ENCODE peak calls at places on chromosomes 12 and 14, in eight cellular contexts. K is thoracic aorta, Q is endothelial cell of umbilical vein, F is PC-3, U is pancreas, O is kidney epithelial cell, X is GM12878, H is H7. G is an unnamed sample. For H3K27me3, the result is how much of the 10 kb centered on the place peaks cover.

GRCh38 chr12:53123578-53124351 is 20.5 kb downstream of the SOAT2 start:
- DNase-seq in X (no peak), H (peak), K (no peak), U (no peak), O (no peak), Q (no peak), F (peak), G (no peak)

GRCh38 chr12:41365653-41366131 is 177.6 kb downstream of the PDZRN4 start:
- DNase-seq in U (no peak), H (no peak), F (no peak), X (no peak), O (peak), Q (peak), K (no peak), G (peak)

GRCh38 chr12:71591601-71592000 is 72.0 kb downstream of the ZFC3H1 start:
- DNase-seq in F (no peak), O (no peak), X (no peak), K (no peak), U (no peak), Q (no peak), H (peak), G (no peak)

GRCh38 chr12:89927226-89927698 is 218.6 kb upstream of the ATP2B1 start:
- DNase-seq in Q (no peak), O (no peak), F (no peak), K (no peak), X (peak), H (no peak), U (no peak), G (no peak)

GRCh38 chr12:116673713-116674112 is 64.2 kb downstream of the SPRING1 start:
- DNase-seq in O (no peak), X (no peak), Q (no peak), F (peak), U (no peak), K (no peak), H (no peak), G (peak)

GRCh38 chr12:115990241-115990640 is 287.3 kb downstream of the MED13L start:
- DNase-seq in F (no peak), H (no peak), U (no peak), X (no peak), O (no peak), K (no peak), Q (no peak), G (no peak)

GRCh38 chr12:2284321-2284813 is 231.6 kb downstream of the CACNA1C start:
- DNase-seq in K (no peak), Q (no peak), O (no peak), H (no peak), X (no peak), F (no peak), U (no peak), G (no peak)

GRCh38 chr12:89370850-89371249 is 18.5 kb upstream of the DUSP6 start:
- DNase-seq in H (no peak), K (no peak), Q (peak), O (peak), F (peak), U (no peak), X (no peak), G (peak)

GRCh38 chr12:48717252-48717695 is 767 bp upstream of the CCNT1 start:
- DNase-seq in F (no peak), X (peak), H (peak), Q (peak), U (no peak), K (no peak), O (no peak), G (no peak)

GRCh38 chr14:91395998-91396660 is 21.5 kb downstream of the CCDC88C start:
- DNase-seq in X (no peak), K (no peak), U (no peak), O (no peak), H (peak), F (no peak), Q (no peak), G (no peak)

GRCh38 chr12:3743803-3744202 is 9.1 kb downstream of the CRACR2A start:
- DNase-seq in Q (no peak), H (no peak), F (no peak), X (peak), O (no peak), K (no peak), U (no peak), G (no peak)

GRCh38 chr14:103748539-103748867 is 32.9 kb downstream of the ZFYVE21 start:
- DNase-seq in X (no peak), U (no peak), H (no peak), Q (no peak), O (no peak), K (no peak), F (no peak), G (no peak)

GRCh38 chr12:2083008-2083407 is 30.2 kb downstream of the CACNA1C start:
- DNase-seq in H (no peak), U (no peak), O (no peak), X (no peak), Q (no peak), F (no peak), K (no peak), G (no peak)

GRCh38 chr12:2064078-2064507 is 11.3 kb downstream of the CACNA1C start:
- DNase-seq in F (no peak), O (no peak), X (peak), K (no peak), H (no peak), U (no peak), Q (no peak), G (no peak)

GRCh38 chr12:79547735-79548347 is 142.9 kb downstream of the PAWR start:
- DNase-seq in X (peak), O (no peak), F (peak), Q (peak), K (no peak), U (peak), H (no peak), G (peak)

GRCh38 chr14:32252030-32252670 is 49.1 kb upstream of the RNU6-8 start:
- DNase-seq in K (peak), F (peak), H (peak), Q (peak), U (peak), O (peak), X (peak), G (peak)

GRCh38 chr12:4526923-4527546 is 11.7 kb upstream of the RAD51AP1 start:
- DNase-seq in O (no peak), H (no peak), Q (peak), F (peak), X (no peak), U (no peak), K (no peak), G (no peak)

GRCh38 chr12:3377056-3377455 is 113.9 kb upstream of the PRMT8 start:
- DNase-seq in O (no peak), Q (no peak), U (no peak), X (no peak), F (no peak), H (no peak), K (no peak), G (no peak)

GRCh38 chr14:70653662-70654061 is 11.9 kb downstream of the TTC9 start:
- DNase-seq in X (no peak), F (no peak), O (no peak), H (no peak), Q (no peak), K (no peak), U (no peak), G (no peak)

GRCh38 chr12:67270622-67271021 is 1.5 kb downstream of the CAND1 start:
- DNase-seq in X (no peak), Q (no peak), U (no peak), K (no peak), H (no peak), F (no peak), O (no peak), G (no peak)

GRCh38 chr14:105387530-105387922 is 10.8 kb upstream of the TEX22 start:
- DNase-seq in F (no peak), X (no peak), U (no peak), Q (no peak), O (no peak), H (no peak), K (no peak), G (no peak)

GRCh38 chr12:47820631-47821345 is 1.1 kb upstream of the HDAC7 start:
- DNase-seq in X (no peak), H (peak), O (peak), U (peak), K (peak), Q (peak), F (peak), G (peak)

GRCh38 chr12:57216931-57217871 is 607 bp downstream of the NXPH4 start:
- DNase-seq in H (peak), U (no peak), O (no peak), K (no peak), F (peak), Q (no peak), X (no peak), G (peak)

DNA sequence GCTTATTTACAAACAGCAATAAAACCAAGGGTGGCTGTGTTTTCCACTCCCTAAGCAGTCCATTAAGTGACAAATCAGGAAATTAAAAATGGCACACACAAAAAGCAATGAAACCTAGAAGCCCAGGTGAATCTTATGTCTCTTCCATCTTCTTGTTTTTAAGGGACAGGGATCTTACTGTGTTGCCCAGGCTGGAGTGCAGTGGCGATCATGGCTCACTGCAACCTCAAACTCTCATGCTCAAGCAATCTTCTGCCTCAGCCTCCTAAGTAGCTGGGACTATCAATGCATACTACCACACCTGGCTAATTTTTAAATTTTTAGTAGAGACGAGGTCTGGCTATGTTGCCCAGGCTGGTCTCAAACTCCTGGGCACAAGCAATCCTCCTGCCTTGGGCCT is 52.4 kb upstream of the CERS5 start:
- DNase-seq in Q (no peak), X (no peak), O (no peak), U (no peak), K (no peak), H (no peak), F (no peak), G (no peak)
- H3K4me3 ChIP-seq in Q (no peak), X (peak), O (peak), U (peak), K (peak), H (no peak), F (no peak), G (no peak)

DNA sequence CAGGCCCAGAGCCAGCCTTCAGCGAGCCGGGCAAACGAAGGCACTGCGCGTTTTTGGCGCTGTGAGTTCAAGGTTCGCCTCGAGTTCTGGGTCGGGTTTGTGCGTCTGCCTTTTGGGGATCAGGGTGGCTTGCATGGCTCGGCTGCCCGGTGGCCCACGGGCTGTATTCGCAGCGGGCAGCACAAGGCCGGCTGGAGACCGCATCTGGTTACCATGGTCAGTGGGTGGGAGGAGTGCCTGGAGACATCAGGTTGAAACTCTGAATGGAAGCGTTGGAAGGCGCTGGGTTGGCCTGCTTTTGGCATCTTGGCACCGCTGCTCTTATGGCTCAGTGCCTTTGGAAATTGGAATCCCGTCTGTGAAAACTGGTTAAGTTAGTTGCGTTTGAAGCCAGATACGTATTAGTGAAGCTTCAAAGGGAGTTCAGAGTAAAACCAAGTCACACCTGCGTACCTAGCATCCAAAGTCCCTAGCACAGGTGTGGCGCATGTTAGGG is 50.9 kb downstream of the SNAPC1 start:
- DNase-seq in F (no peak), H (peak), Q (no peak), O (no peak), K (no peak), X (no peak), U (no peak), G (no peak)
- H3K27me3 ChIP-seq in F (under half), H (under half), Q (under half), O (under half), K (under half), X (under half), U (under half), G (under half)

DNA sequence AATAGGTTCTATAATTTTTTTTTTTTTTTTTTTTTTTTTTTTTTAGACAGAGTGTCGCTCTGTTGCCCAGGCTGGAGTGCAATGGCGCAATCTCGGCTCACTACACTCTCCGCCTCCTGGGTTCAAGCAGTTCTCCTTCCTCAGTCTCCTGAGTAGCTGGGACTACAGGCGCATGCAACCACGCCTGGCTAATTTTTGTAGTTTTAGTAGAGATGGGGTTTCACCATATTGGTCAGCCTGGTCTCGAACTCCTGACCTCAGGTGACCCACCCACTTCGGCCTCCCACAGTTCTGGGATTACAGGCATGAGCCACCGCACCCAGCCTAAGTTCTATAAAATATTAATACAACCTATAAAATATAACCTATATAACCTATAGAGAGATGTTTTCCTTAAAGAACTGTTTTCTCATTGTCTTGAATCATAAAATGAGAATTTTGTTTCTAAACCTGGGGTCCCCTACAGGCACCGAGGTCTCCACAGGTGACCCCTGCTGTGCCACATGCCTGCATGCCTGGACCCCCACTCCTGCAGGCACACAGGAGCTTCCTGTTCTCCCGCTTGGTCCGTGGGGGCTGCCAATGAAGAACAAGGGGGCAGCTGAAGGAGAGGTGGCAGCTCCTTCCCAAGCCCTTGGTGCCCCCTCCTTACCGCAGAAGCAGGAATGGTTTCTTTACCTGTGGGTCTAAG is 70.9 kb upstream of the ZFP36L1 start:
- DNase-seq in K (no peak), F (no peak), X (no peak), Q (no peak), O (no peak), H (no peak), U (no peak), G (no peak)
- H3K4me3 ChIP-seq in K (no peak), F (no peak), X (no peak), Q (no peak), O (no peak), H (no peak), U (no peak), G (no peak)

DNA sequence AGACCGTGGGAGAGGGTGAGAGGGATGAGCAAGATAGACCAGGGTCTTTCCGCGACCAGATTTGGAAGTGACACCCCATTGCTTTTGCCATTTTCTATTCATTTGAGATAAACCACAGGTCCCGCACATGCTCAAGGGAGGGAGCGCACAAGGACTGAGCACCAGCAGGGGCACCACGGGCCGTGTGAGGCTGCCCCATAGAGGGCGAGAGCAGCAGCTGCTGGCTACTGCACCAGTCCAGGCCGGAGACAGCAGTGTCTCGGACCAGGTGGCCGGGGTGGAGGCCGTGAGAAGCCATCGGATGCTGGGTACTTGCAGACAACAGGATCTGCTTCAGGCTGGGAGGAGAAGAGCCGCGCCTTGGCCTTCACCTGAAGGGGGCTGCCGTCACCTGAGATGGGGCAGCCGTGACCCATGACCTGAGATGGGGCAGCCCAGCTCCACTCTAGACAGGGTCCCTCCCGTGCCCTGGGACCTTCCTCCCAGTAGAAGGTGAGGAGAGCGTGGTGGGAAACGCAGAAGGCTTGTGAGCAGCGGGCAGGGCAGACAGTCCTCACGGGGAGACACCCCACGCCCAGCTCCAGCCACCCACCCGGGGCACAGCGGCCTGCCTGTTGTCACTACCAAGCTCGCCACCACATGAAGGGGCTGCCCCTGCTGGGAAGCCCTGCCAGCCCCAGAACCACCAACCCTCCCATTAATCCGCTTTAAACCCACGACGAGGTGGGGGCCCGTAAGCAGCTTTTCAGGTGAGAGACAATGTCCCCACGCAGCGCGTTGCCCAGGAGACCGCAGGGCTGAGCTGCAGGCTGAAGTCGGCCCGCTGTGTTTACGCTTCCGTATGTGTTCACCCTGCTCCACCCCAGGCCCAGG is 61.7 kb upstream of the FBRSL1 start:
- DNase-seq in K (no peak), H (peak), X (no peak), Q (no peak), U (no peak), F (no peak), O (no peak), G (no peak)
- H3K27me3 ChIP-seq in K (under half), H (under half), X (under half), Q (under half), U (under half), F (under half), O (half or more), G (under half)

DNA sequence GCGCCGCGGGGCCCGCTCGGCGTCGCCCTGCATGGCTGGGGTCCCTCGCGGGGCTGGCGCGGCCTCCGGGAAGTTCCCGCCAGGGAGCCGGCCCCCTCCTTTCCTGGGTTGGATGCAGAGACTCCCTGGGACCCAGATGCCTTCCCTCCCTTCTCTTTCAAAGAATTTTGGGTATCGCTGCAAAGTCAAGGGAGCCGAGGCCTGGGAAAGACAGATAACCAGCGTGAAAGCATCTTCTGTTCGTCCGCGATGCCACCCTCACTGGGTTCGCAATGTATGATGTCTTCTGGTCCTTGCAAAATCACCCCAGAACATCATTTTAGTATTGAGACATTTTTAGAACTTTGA is 436 bp downstream of the IRAK3 start:
- DNase-seq in F (no peak), Q (no peak), H (no peak), X (no peak), K (no peak), O (no peak), U (no peak), G (no peak)
- H3K4me3 ChIP-seq in F (no peak), Q (peak), H (peak), X (peak), K (peak), O (peak), U (peak), G (peak)